ENCODE peak calls at places on chromosomes 11 and 22, in five cellular contexts. B, F, H, J and A are unnamed samples.

GRCh38 chr22:20186183-20186870 is 35.5 kb upstream of the CCDC188 start:
- DNase-seq in J (no peak), H (no peak), F (peak; percentile 44), B (no peak), A (no peak)

GRCh38 chr11:126544311-126545056 is 189.0 kb downstream of the ST3GAL4 start:
- DNase-seq in H (peak; percentile 38), B (no peak), J (no peak), F (no peak), A (no peak)

GRCh38 chr11:23727821-23728220 is 769.0 kb upstream of the LUZP2 start:
- DNase-seq in J (no peak), B (no peak), H (no peak), F (no peak), A (no peak)

GRCh38 chr11:61071208-61071681 is 31.0 kb upstream of the CD5 start:
- DNase-seq in F (no peak), J (peak; percentile 86), H (no peak), B (no peak), A (no peak)

GRCh38 chr11:61616443-61616842 is 35.6 kb upstream of the SYT7 start:
- DNase-seq in B (no peak), F (no peak), J (no peak), H (no peak), A (no peak)

GRCh38 chr22:45502215-45503070 is at the start of gene FBLN1:
- DNase-seq in F (peak; percentile 71), H (no peak), J (no peak), B (no peak), A (no peak)

GRCh38 chr11:80240245-80240644 is 799.4 kb upstream of the TENM4 start:
- DNase-seq in J (no peak), B (no peak), H (no peak), F (no peak), A (no peak)

GRCh38 chr22:44979154-44979553 is 30.7 kb downstream of the PHF21B start:
- DNase-seq in H (no peak), J (no peak), B (no peak), F (no peak), A (no peak)

GRCh38 chr11:64225608-64226506 is at the start of the genes NUDT22 and TRPT1:
- DNase-seq in F (peak; percentile 77), H (peak; percentile 90), J (peak; percentile 98), B (no peak), A (peak; percentile 85)

GRCh38 chr11:19683141-19683805 is 29.4 kb upstream of the NAV2 start:
- DNase-seq in J (no peak), B (no peak), F (no peak), H (no peak), A (peak; percentile 84)

GRCh38 chr22:39144101-39144815 is 8.2 kb downstream of the CBX7 start:
- DNase-seq in H (peak; percentile 43), J (peak; percentile 90), F (no peak), B (no peak), A (no peak)

GRCh38 chr11:121582296-121582695 is 129.5 kb upstream of the SORL1-AS1 start:
- DNase-seq in B (no peak), F (peak; percentile 9), H (no peak), J (no peak), A (no peak)

GRCh38 chr22:49855491-49855911 is 1.9 kb downstream of the ZBED4 start:
- DNase-seq in F (no peak), H (no peak), B (no peak), J (peak; percentile 51), A (no peak)

GRCh38 chr11:125287467-125288232 is 123.1 kb downstream of the PKNOX2 start:
- DNase-seq in B (no peak), H (no peak), F (no peak), J (no peak), A (no peak)

GRCh38 chr22:17944205-17944725 is 80.1 kb downstream of the MICAL3 start:
- DNase-seq in B (no peak), F (no peak), J (no peak), H (no peak), A (no peak)

GRCh38 chr22:23418159-23418788 is 161.8 kb downstream of the IGLL1 start:
- DNase-seq in H (no peak), F (no peak), J (no peak), B (no peak), A (no peak)

GRCh38 chr22:48740086-48740730 is 1087.5 kb downstream of the BRD1 start:
- DNase-seq in J (peak; percentile 39), F (no peak), B (no peak), H (no peak), A (no peak)

GRCh38 chr11:2774173-2775082 is 74.6 kb upstream of the KCNQ1OT1 start:
- DNase-seq in J (peak; percentile 47), F (no peak), B (no peak), H (peak; percentile 14), A (no peak)

GRCh38 chr11:68313574-68314202 is 1.3 kb downstream of the LRP5 start:
- DNase-seq in F (peak; percentile 43), J (no peak), B (no peak), H (no peak), A (no peak)

DNA sequence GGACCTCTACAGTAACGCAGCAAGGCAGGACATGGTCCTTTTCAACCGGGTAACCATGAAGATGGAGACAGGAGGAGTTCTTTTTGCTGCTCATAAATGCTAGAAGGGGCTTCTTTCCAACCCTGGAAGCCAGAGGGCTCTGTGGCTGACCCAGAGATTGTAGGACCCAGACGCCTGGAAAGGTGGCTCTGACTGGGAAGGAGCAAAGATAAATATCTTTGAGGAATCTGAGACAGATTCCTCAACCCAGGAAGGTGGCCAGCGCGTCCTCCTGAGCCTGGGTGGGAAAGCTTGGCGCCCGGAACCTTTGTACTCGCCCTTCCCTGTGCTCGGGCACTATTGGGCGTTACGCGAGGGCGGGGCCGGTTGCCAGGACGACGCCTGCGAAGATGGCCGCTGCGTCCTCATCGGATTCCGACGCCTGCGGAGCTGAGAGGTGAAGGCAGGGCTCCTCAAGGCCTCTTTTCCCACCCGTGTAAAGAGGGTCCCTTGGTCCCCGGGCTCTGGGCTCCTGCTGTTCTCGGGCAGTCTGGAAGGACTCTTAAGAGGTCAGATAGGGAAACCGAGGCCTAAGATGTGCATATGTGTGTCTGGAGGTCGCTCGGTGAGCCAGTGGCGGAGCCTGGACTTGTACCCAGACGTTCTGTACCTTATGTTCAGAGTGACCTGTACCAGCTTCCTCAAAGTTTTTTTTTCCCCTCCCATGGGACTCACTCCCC is at the start of gene BBS1:
- DNase-seq in B (peak; percentile 13), H (peak; percentile 82), J (peak; percentile 97), F (peak; percentile 63), A (peak; percentile 80)
- TF ChIP-seq POLR2A in B (no peak), H (peak; percentile 18), J (no peak), F (peak; percentile 71), A (peak; percentile 20)

GRCh38 chr11:10287766-10288165 is 6.3 kb downstream of the SBF2 start:
- DNase-seq in B (no peak), J (no peak), H (no peak), F (no peak), A (no peak)
- H3K4me1 ChIP-seq in B (peaks cover 58% of the 10 kb centered on the region), J (peaks cover 83% of the 10 kb centered on the region), H (peaks cover 47% of the 10 kb centered on the region), F (peaks cover 92% of the 10 kb centered on the region), A (peaks cover 40% of the 10 kb centered on the region)

GRCh38 chr11:57479925-57480324 is 19.6 kb downstream of the RTN4RL2 start:
- DNase-seq in F (no peak), B (no peak), J (no peak), H (no peak), A (no peak)
- TF ChIP-seq POLR2A in F (no peak), B (no peak), J (no peak), H (no peak), A (no peak)

DNA sequence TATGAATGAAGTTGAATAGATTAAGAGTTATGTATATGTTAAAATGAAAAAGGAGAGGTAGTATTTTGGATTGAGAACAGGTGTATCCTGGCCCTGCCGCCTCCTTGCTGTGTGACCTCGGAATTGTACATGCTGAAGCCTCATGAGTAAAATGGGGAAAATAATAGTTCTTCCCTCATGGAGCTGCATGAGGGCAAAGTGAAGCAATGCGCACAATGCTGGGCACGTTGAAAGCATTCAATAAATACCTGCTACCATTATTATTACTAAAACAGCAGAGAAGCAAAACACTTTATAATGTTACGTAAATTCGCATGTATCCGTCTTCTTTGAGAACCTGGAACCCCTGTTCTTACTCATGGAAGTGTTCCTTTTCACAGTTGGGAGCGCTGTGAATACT is 5.7 kb downstream of the AMOTL1 start:
- DNase-seq in H (no peak), J (no peak), F (no peak), B (no peak), A (no peak)
- H3K4me1 ChIP-seq in H (peaks cover 27% of the 10 kb centered on the region), J (peaks cover 48% of the 10 kb centered on the region), F (peaks cover 5% of the 10 kb centered on the region), B (peaks cover 87% of the 10 kb centered on the region), A (peaks cover 77% of the 10 kb centered on the region)

DNA sequence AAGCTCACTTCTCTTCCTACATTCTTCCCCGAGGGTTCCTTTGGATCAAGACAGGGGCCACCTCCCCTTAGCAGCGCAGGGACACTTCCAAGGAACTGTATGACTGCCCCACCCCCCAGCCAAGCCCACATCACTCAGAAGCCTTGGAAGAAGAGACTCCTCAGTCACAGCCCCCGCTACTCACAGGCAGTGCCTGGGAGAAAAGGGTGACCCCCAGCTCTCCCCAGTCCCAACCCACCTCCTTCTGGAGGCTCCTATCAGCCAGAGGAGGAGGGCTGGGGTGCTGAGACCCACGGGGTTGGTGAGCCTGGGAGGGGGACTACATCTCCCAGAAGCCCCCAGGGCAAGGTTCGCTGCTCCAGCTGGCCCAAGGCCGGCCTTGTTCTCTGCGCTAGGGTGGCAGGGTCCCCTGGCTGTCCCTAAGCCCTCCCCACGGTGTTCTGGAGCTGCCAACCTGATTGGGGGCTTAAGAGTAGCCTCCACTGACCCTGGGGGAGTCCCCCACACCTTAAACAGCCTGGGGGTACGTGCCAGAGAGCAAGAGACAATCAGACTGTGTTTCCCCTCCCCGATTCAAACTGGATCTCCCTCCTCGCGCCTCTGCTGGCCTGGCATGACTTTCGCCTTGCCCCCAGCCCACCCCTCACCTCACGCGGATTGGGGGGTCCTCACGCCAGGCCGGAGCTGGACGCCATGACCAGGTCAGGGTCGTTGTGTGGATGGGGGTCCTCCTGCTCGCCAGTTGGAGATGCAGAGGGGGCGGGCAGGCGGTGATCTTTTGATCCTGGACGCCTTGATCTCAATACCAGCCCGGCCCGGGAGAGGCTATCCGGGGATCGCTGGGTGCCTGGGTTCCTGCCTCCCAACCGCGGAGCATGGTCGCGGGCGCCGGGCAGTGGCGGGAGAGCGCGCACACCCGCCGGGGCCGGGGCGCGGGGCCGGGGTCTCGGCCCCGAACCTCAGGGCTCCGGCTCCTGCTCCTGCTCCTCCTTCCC is 838 bp downstream of the BCL9L start:
- DNase-seq in H (peak; percentile 58), B (no peak), J (peak; percentile 92), F (no peak), A (peak; percentile 65)
- TF ChIP-seq POLR2A in H (no peak), B (no peak), J (no peak), F (no peak), A (peak; percentile 46)

GRCh38 chr11:829116-829945 is 1.6 kb downstream of the CRACR2B start:
- DNase-seq in H (no peak), F (no peak), J (peak; percentile 90), B (no peak), A (no peak)
- H3K4me1 ChIP-seq in H (peaks cover 73% of the 10 kb centered on the region), F (peaks cover 78% of the 10 kb centered on the region), J (peaks cover 91% of the 10 kb centered on the region), B (peaks cover 98% of the 10 kb centered on the region), A (peaks cover 38% of the 10 kb centered on the region)

GRCh38 chr22:30425327-30425615 is 297 bp upstream of the MTFP1 start:
- DNase-seq in H (no peak), B (no peak), J (no peak), F (no peak), A (no peak)

GRCh38 chr22:30424471-30425326 is 869 bp upstream of the MTFP1 start:
- DNase-seq in F (no peak), H (no peak), J (no peak), B (no peak), A (no peak)

GRCh38 chr22:30423296-30423958 is 2.1 kb upstream of the MTFP1 start:
- DNase-seq in H (peak; percentile 50), F (no peak), J (peak; percentile 93), B (no peak), A (no peak)

GRCh38 chr22:30422481-30423295 is 2.9 kb upstream of the MTFP1 start:
- DNase-seq in B (no peak), J (no peak), F (peak; percentile 81), H (peak; percentile 75), A (peak; percentile 82)

GRCh38 chr22:30423959-30424380 is 1.6 kb upstream of the MTFP1 start:
- DNase-seq in B (peak; percentile 94), H (peak; percentile 97), J (peak; percentile 99), F (peak; percentile 99), A (peak; percentile 99)
- TF ChIP-seq POLR2A in B (peak; percentile 41), H (peak; percentile 72), J (peak; percentile 25), F (peak; percentile 80), A (no peak)